ENCODE peak calls at places on chromosomes 2 and 18, in five cellular contexts. Y is HL-60, P is B cell, Q is body of pancreas, X is lower lobe of right lung. R is an unnamed sample.

GRCh38 chr2:84362541-84362940 is 96.5 kb downstream of the SUCLG1 start:
- DNase-seq in Y (no peak), Q (no peak), P (no peak), X (no peak), R (no peak)

GRCh38 chr18:54606835-54607212 is 15.8 kb downstream of the DYNAP start:
- DNase-seq in P (no peak), X (peak), Q (peak), Y (no peak), R (no peak)

GRCh38 chr2:100197643-100198153 is 55.3 kb upstream of the AFF3 start:
- DNase-seq in Q (peak), X (peak), Y (no peak), P (no peak), R (no peak)

GRCh38 chr2:130890941-130891669 is 54.4 kb downstream of the ARHGEF4 start:
- DNase-seq in Y (no peak), Q (no peak), X (no peak), P (no peak), R (no peak)

GRCh38 chr2:159971365-159972122 is 90.9 kb downstream of the PLA2R1 start:
- DNase-seq in Q (no peak), Y (no peak), P (no peak), X (no peak), R (no peak)

GRCh38 chr2:159922563-159922962 is 124.6 kb upstream of the CD302 start:
- DNase-seq in X (no peak), P (no peak), Q (no peak), Y (no peak), R (peak)

GRCh38 chr2:216298719-216299118 is 73.6 kb downstream of the MARCHF4 start:
- DNase-seq in P (no peak), Y (no peak), Q (no peak), X (no peak), R (no peak)

GRCh38 chr2:25894135-25894830 is 16.0 kb upstream of the ASXL2 start:
- DNase-seq in Y (no peak), P (no peak), Q (peak), X (no peak), R (no peak)

DNA sequence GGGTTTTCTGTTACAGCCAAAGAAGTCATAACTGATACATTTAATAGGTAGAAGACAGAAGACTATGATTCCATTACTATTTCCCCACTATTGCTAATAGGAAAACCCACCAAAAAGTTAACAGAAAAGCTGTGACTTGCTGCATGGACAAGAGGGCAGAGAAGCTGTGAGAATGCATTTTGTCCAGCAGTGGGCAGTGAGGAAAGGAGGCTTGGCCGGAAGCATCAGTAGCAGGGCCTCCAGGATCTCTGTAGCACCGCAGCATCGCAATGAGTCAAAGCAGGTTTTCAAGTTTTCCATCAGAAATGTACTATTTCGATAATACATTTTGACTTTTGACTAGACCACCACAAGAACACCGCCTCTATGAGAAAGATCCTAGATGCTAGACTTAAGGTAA is 24.9 kb downstream of the MYO5B start:
- DNase-seq in Y (no peak), X (no peak), Q (no peak), P (no peak), R (no peak)
- TF ChIP-seq CTCF in Y (no peak), X (no peak), Q (no peak), P (no peak), R (no peak)

GRCh38 chr2:29420484-29420883 is 305.3 kb downstream of the CLIP4 start:
- DNase-seq in X (no peak), Y (no peak), P (no peak), Q (no peak), R (no peak)

GRCh38 chr2:29426354-29426753 is 311.1 kb downstream of the CLIP4 start:
- DNase-seq in Y (no peak), P (no peak), Q (no peak), X (no peak), R (no peak)

GRCh38 chr2:29425866-29426265 is 310.7 kb downstream of the CLIP4 start:
- DNase-seq in Q (no peak), P (no peak), Y (no peak), X (no peak), R (no peak)

GRCh38 chr2:29420999-29421856 is 306.0 kb downstream of the CLIP4 start:
- DNase-seq in X (no peak), Y (no peak), P (no peak), Q (no peak), R (no peak)

GRCh38 chr2:29423267-29423666 is 308.1 kb downstream of the CLIP4 start:
- DNase-seq in X (no peak), P (no peak), Q (no peak), Y (no peak), R (no peak)
- TF ChIP-seq CTCF in X (no peak), P (no peak), Q (no peak), Y (no peak), R (no peak)

GRCh38 chr2:196966078-196966477 is 39.6 kb upstream of the PGAP1 start:
- DNase-seq in X (no peak), P (no peak), Q (no peak), Y (no peak), R (no peak)
- TF ChIP-seq CTCF in X (no peak), P (no peak), Q (no peak), Y (no peak), R (no peak)

GRCh38 chr18:1078301-1078700 is 173.6 kb downstream of the ADCYAP1 start:
- DNase-seq in Y (no peak), Q (no peak), P (no peak), X (no peak), R (no peak)
- TF ChIP-seq CTCF in Y (no peak), Q (no peak), P (no peak), X (no peak), R (no peak)

DNA sequence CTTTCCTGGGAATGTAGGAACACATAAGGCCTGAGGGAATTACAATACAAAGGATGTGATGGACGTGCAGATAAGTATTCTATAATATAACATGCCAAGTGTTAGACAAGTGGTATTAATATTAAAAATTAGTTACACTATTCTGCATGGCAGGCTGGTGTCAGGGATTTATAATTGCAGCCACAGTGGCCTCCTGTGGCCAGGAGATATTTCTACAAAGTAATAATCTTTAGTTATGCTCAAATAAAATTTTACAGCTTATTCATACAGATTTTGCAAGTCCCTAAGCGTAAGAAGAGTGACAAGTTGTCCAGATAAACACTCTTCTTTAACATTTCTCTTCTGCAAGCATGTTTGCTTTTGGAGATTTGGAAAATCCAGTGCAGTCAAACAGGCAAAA is 90.4 kb upstream of the CBLN2 start:
- DNase-seq in Y (no peak), Q (no peak), P (no peak), X (no peak), R (no peak)
- TF ChIP-seq CTCF in Y (no peak), Q (no peak), P (no peak), X (no peak), R (no peak)

GRCh38 chr18:12531747-12532146 is 124.0 kb downstream of the PRELID3A start:
- DNase-seq in Q (no peak), P (no peak), Y (no peak), X (no peak), R (no peak)
- TF ChIP-seq CTCF in Q (no peak), P (no peak), Y (no peak), X (no peak), R (no peak)

GRCh38 chr2:110116033-110116710 is 550 bp upstream of the MALL start:
- DNase-seq in Y (no peak), Q (peak), X (peak), P (no peak), R (peak)
- TF ChIP-seq CTCF in Y (no peak), Q (peak), X (peak), P (no peak), R (peak)